ENCODE peak calls at places on chromosome 9, in seven cellular contexts. Q is mesendoderm, J is IMR-90, D is H9, R is neuronal stem cell, I is mesenchymal stem cell, E is H1. L is an unnamed sample.

GRCh38 chr9:99565203-99565602 is 256.5 kb upstream of the NR4A3 start:
- DNase-seq in R (no peak), I (no peak), E (no peak), Q (no peak), D (no peak), J (no peak), L (no peak)

GRCh38 chr9:33111621-33112020 is 35.1 kb upstream of the SMU1 start:
- DNase-seq in R (no peak), E (no peak), D (no peak), Q (no peak), I (no peak), J (no peak), L (no peak)

GRCh38 chr9:93120846-93121315 is 13.2 kb downstream of the NINJ1 start:
- DNase-seq in D (peak), I (no peak), J (no peak), R (no peak), E (no peak), Q (no peak), L (no peak)

GRCh38 chr9:113568481-113569321 is 105.2 kb downstream of the RGS3 start:
- DNase-seq in R (no peak), Q (no peak), E (no peak), D (no peak), I (peak), J (peak), L (no peak)

GRCh38 chr9:106203832-106204516 is 509.6 kb downstream of the TMEM38B start:
- DNase-seq in J (no peak), I (no peak), Q (peak), D (peak), E (no peak), R (no peak), L (no peak)

GRCh38 chr9:10112798-10113197 is 500.0 kb downstream of the PTPRD start:
- DNase-seq in I (no peak), J (no peak), Q (no peak), R (no peak), E (no peak), D (no peak), L (no peak)

GRCh38 chr9:91810286-91810905 is 139.6 kb downstream of the ROR2 start:
- DNase-seq in Q (no peak), J (no peak), R (no peak), E (no peak), I (no peak), D (no peak), L (no peak)

GRCh38 chr9:89919171-89919681 is 314.4 kb downstream of the GADD45G start:
- DNase-seq in I (no peak), D (peak), J (no peak), Q (peak), R (no peak), E (peak), L (peak)

GRCh38 chr9:105046907-105047651 is 119.1 kb upstream of the ABCA1 start:
- DNase-seq in E (no peak), R (no peak), I (no peak), Q (no peak), D (no peak), J (no peak), L (no peak)

GRCh38 chr9:90340421-90340820 is 302.2 kb downstream of the DIRAS2 start:
- DNase-seq in E (no peak), I (peak), Q (no peak), D (no peak), R (no peak), J (peak), L (no peak)

GRCh38 chr9:73647560-73647959 is 495.9 kb downstream of the ANXA1 start:
- DNase-seq in Q (no peak), I (no peak), R (no peak), D (no peak), J (no peak), E (no peak), L (no peak)

GRCh38 chr9:125325821-125326220 is 64.2 kb downstream of the GAPVD1 start:
- DNase-seq in J (peak), I (no peak), Q (no peak), R (no peak), E (no peak), D (no peak), L (no peak)

GRCh38 chr9:137240321-137240840 is 706 bp upstream of the TUBB4B start:
- DNase-seq in R (no peak), J (peak), E (no peak), Q (no peak), D (no peak), I (peak), L (peak)

GRCh38 chr9:88661759-88662158 is 126.8 kb downstream of the NXNL2 start:
- DNase-seq in D (no peak), I (no peak), J (no peak), R (no peak), Q (no peak), E (no peak), L (no peak)

DNA sequence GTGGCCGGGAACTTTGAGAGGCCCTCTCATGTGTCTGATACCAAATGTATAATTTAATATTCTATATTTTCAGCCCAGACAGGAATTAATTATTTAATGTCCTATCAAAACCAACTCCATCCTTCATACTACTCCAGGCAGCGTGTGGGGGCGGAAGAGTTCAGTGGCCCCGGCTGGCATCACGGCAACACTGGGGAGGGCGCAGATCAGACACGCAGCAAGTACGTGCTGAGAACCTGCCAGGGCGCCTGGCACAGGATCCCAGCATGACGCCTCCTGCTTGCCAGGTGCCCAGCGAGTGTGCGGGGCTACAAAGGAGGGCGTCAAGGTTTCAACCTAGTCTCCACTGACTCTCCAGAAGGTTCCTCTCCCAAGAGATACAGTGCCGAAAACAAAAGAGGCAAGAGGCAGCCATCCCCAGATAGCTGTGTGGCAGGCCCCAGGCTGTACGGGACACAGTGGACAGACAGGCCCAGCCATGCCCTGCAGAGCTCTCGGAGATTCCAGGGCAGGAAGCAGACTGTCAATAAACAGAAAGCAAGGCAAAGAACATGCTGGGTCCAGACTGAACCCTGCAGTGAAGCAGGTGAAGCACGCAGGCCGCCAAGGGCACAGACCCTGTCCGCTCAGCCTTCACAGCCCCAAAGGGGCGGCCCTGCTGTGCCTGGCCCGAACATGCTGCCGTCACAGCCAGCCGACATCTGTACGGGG is 110.3 kb downstream of the VAV2 start:
- DNase-seq in E (no peak), Q (no peak), J (no peak), I (no peak), R (no peak), D (no peak), L (peak)
- H2BK120ac ChIP-seq in E (no peak), Q (no peak), J (peak), I (peak), R (peak), D (no peak), L (peak)

GRCh38 chr9:126919193-126919592 is 4.6 kb downstream of the RALGPS1 start:
- DNase-seq in E (no peak), Q (no peak), D (no peak), R (no peak), J (no peak), I (no peak), L (no peak)

GRCh38 chr9:126915846-126916543 is 1.4 kb downstream of the RALGPS1 start:
- DNase-seq in J (no peak), R (no peak), Q (no peak), E (no peak), D (no peak), I (no peak), L (no peak)

GRCh38 chr9:126916909-126917308 is 2.3 kb downstream of the RALGPS1 start:
- DNase-seq in J (no peak), D (peak), I (no peak), E (no peak), R (no peak), Q (peak), L (no peak)

GRCh38 chr9:126915281-126915816 is 767 bp downstream of the RALGPS1 start:
- DNase-seq in Q (peak), E (no peak), D (peak), I (no peak), J (no peak), R (peak), L (peak)

DNA sequence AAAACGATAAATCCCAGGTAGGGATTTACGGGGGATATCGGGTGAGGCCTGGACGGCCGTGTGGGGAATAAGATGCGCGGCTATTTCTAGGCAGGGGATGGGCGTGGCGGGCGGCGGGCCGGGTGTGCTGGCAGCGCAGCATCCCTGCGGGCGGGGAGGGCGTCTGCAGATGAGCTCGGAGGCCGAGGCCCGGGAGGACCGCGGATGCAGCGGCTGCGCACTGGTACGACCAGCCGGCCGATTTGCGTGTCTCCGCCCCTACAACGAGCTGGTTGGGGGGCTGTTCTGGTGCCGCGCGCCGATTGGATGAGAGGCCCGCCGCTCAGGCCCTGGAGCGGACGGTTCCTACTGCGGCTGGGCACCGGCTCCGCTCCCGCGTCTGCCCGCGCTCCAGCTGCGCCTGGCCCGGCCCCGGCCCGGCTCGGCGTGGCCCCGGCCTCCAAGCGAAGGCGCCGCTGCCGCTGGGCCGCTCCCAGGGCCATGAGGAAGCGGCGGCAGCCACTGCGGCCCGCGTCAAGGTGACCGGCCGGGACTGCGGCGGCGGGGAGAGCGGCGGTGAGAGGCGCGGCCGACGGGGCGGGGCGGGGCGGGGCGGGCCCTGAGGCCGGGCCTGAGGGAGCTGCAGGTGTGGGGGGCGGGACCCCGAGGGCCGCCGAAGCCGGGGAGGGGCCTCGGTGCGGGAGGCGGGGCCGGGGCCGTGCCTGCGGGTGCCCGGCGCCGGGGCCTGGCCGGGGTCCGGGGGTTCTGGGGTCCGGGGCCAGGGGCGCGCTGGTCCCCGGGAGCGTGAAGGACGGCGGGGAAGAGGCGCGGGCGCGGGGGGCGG is at the start of gene RALGPS1:
- DNase-seq in E (peak), D (peak), Q (peak), I (peak), R (peak), J (peak), L (peak)
- H3K9ac ChIP-seq in E (no peak), D (no peak), Q (peak), I (no peak), R (peak), J (no peak), L (no peak)

DNA sequence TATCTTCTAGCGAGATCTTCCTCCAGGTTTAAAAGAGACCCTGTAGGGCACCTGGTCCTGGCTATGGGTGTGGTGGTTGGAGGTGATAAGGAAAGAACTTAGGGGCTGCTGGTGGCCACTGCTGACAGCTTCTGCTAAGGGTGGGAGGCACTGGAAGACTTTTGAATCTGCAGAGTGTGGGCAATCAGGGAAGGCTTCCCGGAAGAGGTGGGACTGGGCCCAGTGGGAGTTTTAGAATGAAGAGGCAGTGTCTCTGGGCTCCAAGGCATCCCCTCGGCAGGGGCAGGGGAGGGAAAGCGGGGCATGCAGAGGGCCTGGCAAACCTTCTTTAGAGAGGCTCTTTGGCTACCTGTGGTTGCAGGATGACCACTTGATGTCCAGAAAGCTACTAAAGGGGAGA is 23.0 kb upstream of the DAB2IP start:
- DNase-seq in Q (no peak), J (no peak), E (no peak), D (no peak), R (no peak), I (no peak), L (no peak)
- H2BK120ac ChIP-seq in Q (no peak), J (no peak), E (no peak), D (no peak), R (no peak), I (no peak), L (no peak)

GRCh38 chr9:124278054-124278540 is 20.3 kb downstream of the NEK6 start:
- DNase-seq in I (peak), Q (peak), E (no peak), R (no peak), D (no peak), J (no peak), L (peak)

GRCh38 chr9:124280176-124280691 is 22.5 kb downstream of the NEK6 start:
- DNase-seq in Q (no peak), E (no peak), I (peak), R (no peak), D (no peak), J (peak), L (no peak)

GRCh38 chr9:124281934-124282351 is 24.2 kb downstream of the NEK6 start:
- DNase-seq in I (peak), R (no peak), E (no peak), J (no peak), Q (no peak), D (no peak), L (no peak)

GRCh38 chr9:124277420-124277819 is 19.7 kb downstream of the NEK6 start:
- DNase-seq in R (no peak), J (no peak), E (no peak), Q (peak), D (no peak), I (no peak), L (peak)

DNA sequence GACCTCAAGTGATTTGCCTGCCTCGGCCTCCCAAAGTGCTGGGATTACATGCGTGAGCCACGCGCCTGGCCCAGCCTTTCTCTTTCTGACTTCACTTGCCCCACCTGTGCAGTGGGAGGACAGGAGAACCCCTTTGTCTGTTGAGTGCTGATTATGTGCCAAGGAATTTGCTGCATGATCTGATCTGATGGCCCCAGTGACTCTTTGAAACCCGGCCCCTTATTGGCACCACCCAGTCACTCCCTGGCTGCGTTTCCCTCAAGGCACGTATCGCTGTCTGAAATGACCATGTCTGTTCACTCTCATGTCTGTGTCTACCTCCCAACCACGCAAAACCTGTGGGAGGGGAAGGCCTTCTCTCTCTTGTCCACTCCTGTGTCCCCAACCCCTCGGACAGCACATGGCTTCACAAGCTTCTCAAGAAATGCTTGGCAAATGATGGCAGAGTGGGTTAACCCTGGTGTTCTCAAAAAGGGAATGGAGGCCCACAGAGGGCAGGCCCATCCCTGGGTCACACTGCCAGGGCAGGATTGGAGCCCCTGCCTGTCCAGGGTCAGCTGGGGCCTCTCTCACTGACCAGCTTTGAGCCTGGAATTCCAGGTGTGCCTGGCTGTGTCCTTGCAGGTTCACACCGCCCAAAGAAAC is 21.9 kb downstream of the NEK6 start:
- DNase-seq in E (no peak), D (no peak), Q (no peak), I (peak), R (no peak), J (no peak), L (peak)
- H3K9ac ChIP-seq in E (no peak), D (no peak), Q (no peak), I (peak), R (no peak), J (peak), L (no peak)

GRCh38 chr9:4020038-4020746 is 279.7 kb downstream of the GLIS3 start:
- DNase-seq in I (peak), D (no peak), R (no peak), Q (no peak), J (peak), E (no peak), L (peak)

GRCh38 chr9:4022435-4023067 is 277.3 kb downstream of the GLIS3 start:
- DNase-seq in J (peak), E (no peak), D (no peak), Q (no peak), I (peak), R (no peak), L (no peak)

GRCh38 chr9:4020747-4021296 is 279.0 kb downstream of the GLIS3 start:
- DNase-seq in Q (no peak), J (peak), D (no peak), I (peak), E (no peak), R (no peak), L (no peak)

GRCh38 chr9:4024281-4024680 is 275.6 kb downstream of the GLIS3 start:
- DNase-seq in D (no peak), Q (no peak), E (no peak), R (no peak), I (no peak), J (no peak), L (no peak)

GRCh38 chr9:4021621-4022213 is 278.2 kb downstream of the GLIS3 start:
- DNase-seq in R (no peak), I (no peak), E (no peak), Q (no peak), J (no peak), D (no peak), L (no peak)
- H2BK120ac ChIP-seq in R (no peak), I (no peak), E (no peak), Q (no peak), J (no peak), D (no peak), L (no peak)

DNA sequence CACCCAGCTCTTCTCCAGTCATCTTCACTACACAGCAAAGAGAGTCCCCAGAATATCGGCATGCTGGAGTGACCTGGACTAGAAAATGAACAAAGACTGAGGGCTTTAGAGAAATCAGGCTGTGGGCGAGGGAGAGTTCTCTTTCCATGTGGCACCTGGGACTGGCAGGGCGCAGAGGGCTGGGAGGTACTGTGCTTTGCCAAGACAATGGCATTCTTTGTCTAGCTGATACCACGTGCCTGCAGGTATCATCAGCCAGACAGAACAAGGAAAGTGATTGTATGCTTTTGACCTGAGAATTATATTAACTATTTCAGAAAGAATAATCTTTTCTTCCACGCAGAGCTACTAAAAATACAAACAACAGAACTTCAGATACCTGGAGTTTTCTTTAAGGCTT is 30.5 kb downstream of the DDX31 start:
- DNase-seq in E (no peak), J (no peak), D (no peak), I (no peak), R (no peak), Q (no peak), L (no peak)
- H3K9ac ChIP-seq in E (no peak), J (no peak), D (no peak), I (no peak), R (no peak), Q (no peak), L (no peak)

GRCh38 chr9:21574261-21574660 is 92.1 kb upstream of the IFNE start:
- DNase-seq in D (no peak), E (no peak), I (no peak), Q (no peak), J (no peak), R (no peak), L (peak)

GRCh38 chr9:21567926-21568325 is 85.8 kb upstream of the IFNE start:
- DNase-seq in D (no peak), J (no peak), R (no peak), I (no peak), Q (no peak), E (no peak), L (no peak)

GRCh38 chr9:21569721-21570120 is 87.6 kb upstream of the IFNE start:
- DNase-seq in Q (no peak), D (no peak), R (no peak), J (no peak), I (no peak), E (no peak), L (no peak)

GRCh38 chr9:21568484-21568883 is 86.4 kb upstream of the IFNE start:
- DNase-seq in J (no peak), Q (no peak), R (no peak), I (no peak), D (no peak), E (no peak), L (no peak)

GRCh38 chr9:21570643-21571275 is 88.6 kb upstream of the IFNE start:
- DNase-seq in I (no peak), Q (no peak), E (no peak), D (no peak), J (no peak), R (no peak), L (no peak)
- H2BK120ac ChIP-seq in I (no peak), Q (no peak), E (no peak), D (no peak), J (no peak), R (no peak), L (no peak)